ENCODE peak calls at places on chromosomes 1 and 21, in five cellular contexts. One of them, this sample, is unnamed.

GRCh38 chr1:166914111-166914510 is 38.0 kb upstream of the TADA1 start:
- DNase-seq in AG09309: no peak
- DNase-seq in D721Med: no peak
- DNase-seq in vagina: no peak
- DNase-seq in astrocyte: peak; percentile 30
- DNase-seq in this sample: no peak

GRCh38 chr1:156906206-156906910 is 12.8 kb downstream of the PEAR1 start:
- DNase-seq in AG09309: no peak
- DNase-seq in D721Med: no peak
- DNase-seq in vagina: no peak
- DNase-seq in astrocyte: no peak
- DNase-seq in this sample: no peak

GRCh38 chr1:153608742-153609584 is 4.0 kb downstream of the S100A16 start:
- DNase-seq in AG09309: peak; percentile 69
- DNase-seq in D721Med: no peak
- DNase-seq in vagina: peak; percentile 90
- DNase-seq in astrocyte: peak; percentile 93
- DNase-seq in this sample: peak; percentile 84

GRCh38 chr1:47222476-47222875 is 9.5 kb downstream of the TAL1 start:
- DNase-seq in AG09309: no peak
- DNase-seq in D721Med: no peak
- DNase-seq in vagina: no peak
- DNase-seq in astrocyte: no peak
- DNase-seq in this sample: no peak

GRCh38 chr1:17612831-17613230 is 73.3 kb downstream of the ARHGEF10L start:
- DNase-seq in AG09309: no peak
- DNase-seq in D721Med: no peak
- DNase-seq in vagina: no peak
- DNase-seq in astrocyte: no peak
- DNase-seq in this sample: no peak

GRCh38 chr1:40096977-40097782 is at the start of gene PPT1:
- DNase-seq in AG09309: no peak
- DNase-seq in D721Med: peak; percentile 77
- DNase-seq in vagina: no peak
- DNase-seq in astrocyte: peak; percentile 42
- DNase-seq in this sample: peak; percentile 60

GRCh38 chr1:8604041-8604942 is 213.1 kb downstream of the RERE start:
- DNase-seq in AG09309: no peak
- DNase-seq in D721Med: no peak
- DNase-seq in vagina: no peak
- DNase-seq in astrocyte: no peak
- DNase-seq in this sample: no peak

GRCh38 chr21:28325618-28326017 is 667.1 kb downstream of the LTN1 start:
- DNase-seq in AG09309: no peak
- DNase-seq in D721Med: no peak
- DNase-seq in vagina: no peak
- DNase-seq in astrocyte: no peak
- DNase-seq in this sample: no peak

GRCh38 chr1:64517640-64518039 is 47.7 kb downstream of the CACHD1 start:
- DNase-seq in AG09309: no peak
- DNase-seq in D721Med: no peak
- DNase-seq in vagina: no peak
- DNase-seq in astrocyte: no peak
- DNase-seq in this sample: no peak
- TF ChIP-seq CTCF in AG09309: no peak
- TF ChIP-seq CTCF in D721Med: no peak
- TF ChIP-seq CTCF in vagina: no peak
- TF ChIP-seq CTCF in astrocyte: no peak
- TF ChIP-seq CTCF in this sample: no peak

DNA sequence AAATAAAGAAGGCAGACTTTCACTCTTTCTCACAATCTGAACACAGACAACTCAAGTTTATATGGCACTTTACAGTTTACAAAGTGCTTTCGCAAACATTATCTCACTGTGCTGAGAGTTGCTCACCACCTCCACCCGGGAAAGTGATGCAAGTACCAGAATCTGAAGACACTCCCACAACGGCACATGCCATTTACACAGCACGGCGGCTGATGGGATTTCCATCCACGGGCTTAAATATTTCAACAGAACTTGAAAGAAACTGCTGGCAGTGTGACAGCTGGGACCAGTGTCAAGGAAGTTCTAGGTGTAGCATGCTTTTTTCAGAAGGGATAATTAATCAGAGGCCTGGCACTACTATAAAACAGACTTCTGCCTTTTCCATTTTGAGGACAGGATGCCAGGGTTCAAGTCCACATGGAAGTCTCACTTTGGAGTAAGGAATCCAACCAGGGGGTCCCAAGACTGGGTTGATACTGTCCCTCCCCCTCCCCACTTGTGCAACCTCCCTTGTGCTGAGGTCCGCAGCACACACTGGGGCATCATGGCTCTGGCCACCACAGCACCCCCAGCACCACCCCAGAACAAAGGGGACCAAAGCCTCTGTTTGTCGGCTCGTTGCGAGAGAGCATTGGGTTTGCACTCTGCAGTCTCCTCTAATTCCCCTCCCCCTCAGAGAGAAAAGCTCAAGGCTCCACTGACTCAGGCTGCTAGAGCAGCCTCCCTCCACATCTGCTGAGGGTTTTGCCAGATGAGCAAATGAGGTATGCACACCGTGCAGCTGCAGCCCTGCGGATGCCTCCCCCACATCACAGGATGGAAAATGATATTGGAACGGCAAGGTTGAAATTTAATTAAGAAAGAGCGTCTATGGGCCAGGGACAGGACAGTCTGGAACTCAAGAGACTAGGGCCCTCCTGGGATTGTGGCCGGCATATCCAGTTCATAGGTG is 154.9 kb downstream of the TGFBR3 start:
- DNase-seq in AG09309: peak; percentile 67
- DNase-seq in D721Med: no peak
- DNase-seq in vagina: no peak
- DNase-seq in astrocyte: peak; percentile 71
- DNase-seq in this sample: peak; percentile 51
- TF ChIP-seq CTCF in AG09309: no peak
- TF ChIP-seq CTCF in D721Med: no peak
- TF ChIP-seq CTCF in vagina: no peak
- TF ChIP-seq CTCF in astrocyte: no peak
- TF ChIP-seq CTCF in this sample: no peak

DNA sequence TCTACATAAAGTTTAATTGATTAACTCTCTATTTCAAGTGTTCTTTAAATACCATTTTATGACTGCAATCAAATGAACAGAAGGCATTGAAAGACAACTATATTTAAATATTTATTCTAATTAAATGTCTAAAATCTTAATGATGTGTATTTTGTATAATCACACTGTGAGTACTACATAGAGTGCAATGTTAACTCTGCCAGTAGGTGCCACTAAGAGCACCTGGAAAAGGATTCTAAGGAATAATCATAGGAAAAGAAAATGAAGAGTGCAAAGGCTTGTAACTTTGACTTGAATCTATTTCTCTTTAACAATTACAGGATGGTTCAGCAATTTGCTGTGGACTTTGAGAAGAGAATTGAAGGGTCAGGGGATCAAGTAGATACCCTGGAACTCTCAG is 200.4 kb downstream of the DNM3 start:
- DNase-seq in AG09309: no peak
- DNase-seq in D721Med: no peak
- DNase-seq in vagina: no peak
- DNase-seq in astrocyte: peak; percentile 29
- DNase-seq in this sample: peak; percentile 69
- TF ChIP-seq CTCF in AG09309: peak; percentile 39
- TF ChIP-seq CTCF in D721Med: peak; percentile 38
- TF ChIP-seq CTCF in vagina: no peak
- TF ChIP-seq CTCF in astrocyte: peak; percentile 39
- TF ChIP-seq CTCF in this sample: peak; percentile 61

DNA sequence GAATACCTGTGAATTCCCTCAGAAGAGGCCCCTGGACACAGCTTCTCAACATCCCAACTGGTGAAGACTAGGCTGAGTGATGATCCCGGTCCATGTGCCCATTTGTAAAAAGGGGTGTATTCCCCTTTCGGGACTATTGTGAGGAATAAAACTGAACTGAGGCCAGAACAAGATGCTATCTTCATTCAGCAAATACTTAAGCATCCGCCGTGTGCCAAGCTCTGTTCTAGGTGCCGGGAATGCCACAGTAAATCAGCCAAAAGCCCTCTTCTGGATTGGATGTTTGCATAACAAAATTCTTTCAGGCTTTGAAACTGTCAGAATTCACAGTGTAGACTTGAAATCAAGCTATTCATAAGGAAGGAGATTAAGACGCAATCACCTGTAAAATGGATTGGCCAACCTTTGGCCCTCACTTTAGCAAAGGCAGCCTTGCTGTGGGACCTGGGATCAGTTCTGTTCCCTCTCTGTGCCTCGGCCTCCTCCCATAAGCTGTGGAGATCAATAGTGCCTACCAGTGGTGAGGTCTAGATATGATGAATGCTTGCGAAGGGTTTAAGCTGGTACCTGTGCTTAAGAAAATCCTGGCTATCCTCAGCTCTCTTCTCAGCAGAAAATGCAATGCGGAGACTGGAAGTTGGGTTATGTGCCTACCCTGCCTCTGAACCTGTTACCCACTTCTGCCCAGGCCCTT is 1.8 kb downstream of the ALPL start:
- DNase-seq in AG09309: no peak
- DNase-seq in D721Med: no peak
- DNase-seq in vagina: no peak
- DNase-seq in astrocyte: no peak
- DNase-seq in this sample: peak; percentile 28
- TF ChIP-seq CTCF in AG09309: no peak
- TF ChIP-seq CTCF in D721Med: no peak
- TF ChIP-seq CTCF in vagina: no peak
- TF ChIP-seq CTCF in astrocyte: no peak
- TF ChIP-seq CTCF in this sample: no peak

GRCh38 chr1:170908942-170909341 is 26.4 kb upstream of the MROH9 start:
- DNase-seq in AG09309: no peak
- DNase-seq in D721Med: no peak
- DNase-seq in vagina: no peak
- DNase-seq in astrocyte: no peak
- DNase-seq in this sample: no peak

DNA sequence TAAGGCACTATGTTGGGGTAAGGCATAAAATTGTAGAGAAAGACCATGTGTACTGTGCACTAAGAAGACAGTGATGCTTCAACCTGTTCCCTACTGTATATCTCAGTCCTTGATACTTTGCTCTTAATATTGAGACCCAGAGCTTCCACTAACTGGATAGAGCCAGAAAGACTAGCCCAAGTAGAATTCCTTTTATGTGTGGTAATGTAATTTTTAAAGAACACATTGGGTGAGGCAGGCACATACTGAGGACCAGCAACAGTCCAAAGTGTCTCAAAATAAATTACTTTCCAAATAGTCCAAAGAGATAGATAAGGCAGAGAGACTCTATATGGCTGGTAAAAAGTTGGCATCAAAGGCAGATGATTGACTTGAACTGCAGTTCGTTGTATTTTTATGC is 31.4 kb upstream of the MROH9 start:
- DNase-seq in AG09309: no peak
- DNase-seq in D721Med: no peak
- DNase-seq in vagina: no peak
- DNase-seq in astrocyte: no peak
- DNase-seq in this sample: no peak
- TF ChIP-seq CTCF in AG09309: no peak
- TF ChIP-seq CTCF in D721Med: no peak
- TF ChIP-seq CTCF in vagina: no peak
- TF ChIP-seq CTCF in astrocyte: no peak
- TF ChIP-seq CTCF in this sample: no peak

GRCh38 chr1:118711356-118711755 is 276.8 kb downstream of the TBX15 start:
- DNase-seq in AG09309: no peak
- DNase-seq in D721Med: no peak
- DNase-seq in vagina: no peak
- DNase-seq in astrocyte: no peak
- DNase-seq in this sample: no peak

GRCh38 chr1:118717893-118718292 is 270.2 kb downstream of the TBX15 start:
- DNase-seq in AG09309: no peak
- DNase-seq in D721Med: no peak
- DNase-seq in vagina: no peak
- DNase-seq in astrocyte: no peak
- DNase-seq in this sample: no peak

GRCh38 chr1:118716775-118717174 is 271.4 kb downstream of the TBX15 start:
- DNase-seq in AG09309: no peak
- DNase-seq in D721Med: no peak
- DNase-seq in vagina: no peak
- DNase-seq in astrocyte: no peak
- DNase-seq in this sample: peak; percentile 0
- TF ChIP-seq CTCF in AG09309: peak; percentile 31
- TF ChIP-seq CTCF in D721Med: no peak
- TF ChIP-seq CTCF in vagina: no peak
- TF ChIP-seq CTCF in astrocyte: no peak
- TF ChIP-seq CTCF in this sample: no peak

GRCh38 chr1:64828829-64829228 is 84.0 kb downstream of the RAVER2 start:
- DNase-seq in AG09309: no peak
- DNase-seq in D721Med: no peak
- DNase-seq in vagina: no peak
- DNase-seq in astrocyte: no peak
- DNase-seq in this sample: no peak

GRCh38 chr1:64822621-64823020 is 77.7 kb downstream of the RAVER2 start:
- DNase-seq in AG09309: no peak
- DNase-seq in D721Med: no peak
- DNase-seq in vagina: no peak
- DNase-seq in astrocyte: peak; percentile 28
- DNase-seq in this sample: peak; percentile 31

GRCh38 chr1:64826991-64827390 is 82.1 kb downstream of the RAVER2 start:
- DNase-seq in AG09309: peak; percentile 13
- DNase-seq in D721Med: no peak
- DNase-seq in vagina: no peak
- DNase-seq in astrocyte: no peak
- DNase-seq in this sample: no peak

GRCh38 chr1:64829411-64830033 is 84.6 kb downstream of the RAVER2 start:
- DNase-seq in AG09309: no peak
- DNase-seq in D721Med: no peak
- DNase-seq in vagina: no peak
- DNase-seq in astrocyte: no peak
- DNase-seq in this sample: no peak

DNA sequence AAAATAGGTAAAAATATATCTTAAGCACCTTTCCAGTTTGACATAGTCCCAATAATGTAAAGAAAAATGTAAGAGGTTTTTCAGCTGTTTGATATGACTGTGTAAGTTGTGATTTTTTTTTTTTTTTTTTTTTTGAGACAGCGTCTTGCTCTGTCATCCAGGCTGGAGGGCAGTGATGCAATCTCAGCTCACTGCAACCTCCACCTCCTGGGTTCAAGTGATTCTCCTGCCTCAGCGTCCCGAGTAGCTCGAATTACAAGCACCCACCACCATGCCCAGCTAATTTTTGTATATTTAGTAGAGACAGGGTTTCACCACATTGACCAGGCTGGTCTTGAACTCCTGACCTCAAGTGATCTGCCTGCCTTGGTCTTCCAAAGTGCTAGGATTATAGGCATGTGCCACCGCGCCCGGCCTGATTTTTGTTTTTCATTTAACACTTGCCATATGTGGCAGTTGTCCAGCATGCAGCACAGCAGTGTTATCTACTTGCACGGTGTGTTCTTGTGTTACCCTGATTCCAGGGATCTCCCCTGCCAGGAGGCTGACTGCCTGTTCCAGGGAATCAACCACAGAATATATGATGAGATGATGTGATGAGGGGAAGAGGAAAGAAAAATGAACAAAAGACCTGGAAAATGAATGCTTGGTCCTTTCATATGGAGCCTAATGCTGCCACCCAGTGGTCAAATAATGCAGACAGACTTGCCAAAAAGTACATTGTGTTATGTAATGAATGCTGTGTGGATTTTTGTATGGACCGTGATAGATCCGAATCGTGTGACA is 79.0 kb downstream of the RAVER2 start:
- DNase-seq in AG09309: peak; percentile 46
- DNase-seq in D721Med: no peak
- DNase-seq in vagina: no peak
- DNase-seq in astrocyte: peak; percentile 54
- DNase-seq in this sample: peak; percentile 88
- TF ChIP-seq CTCF in AG09309: peak; percentile 73
- TF ChIP-seq CTCF in D721Med: peak; percentile 90
- TF ChIP-seq CTCF in vagina: peak; percentile 84
- TF ChIP-seq CTCF in astrocyte: peak; percentile 91
- TF ChIP-seq CTCF in this sample: peak; percentile 66